ENCODE peak calls at places on chromosome 3, in ten cellular contexts. O is cardiac fibroblast, J is NT2/D1, I is colonic mucosa, L is small intestine, U is skeletal muscle cell, T is psoas muscle, C is IMR-90, D is Peyer's patch, Q is keratinocyte. N is an unnamed sample.

GRCh38 chr3:193872265-193872753 is 263.6 kb upstream of the HES1 start:
- DNase-seq in L (peak), C (peak), J (no peak), I (peak), D (peak), Q (peak), T (no peak), O (peak), U (peak), N (peak)

GRCh38 chr3:100634493-100635272 is 25.3 kb downstream of the ADGRG7 start:
- DNase-seq in J (no peak), I (peak), Q (no peak), D (peak), L (peak), C (peak), O (peak), T (no peak), U (no peak), N (no peak)

GRCh38 chr3:13896473-13897154 is 16.7 kb upstream of the WNT7A start:
- DNase-seq in C (peak), I (peak), L (peak), O (peak), J (peak), Q (no peak), D (peak), U (peak), T (no peak), N (peak)

GRCh38 chr3:12974819-12975218 is 98.4 kb downstream of the IQSEC1 start:
- DNase-seq in J (no peak), I (no peak), L (no peak), Q (no peak), C (no peak), T (peak), U (no peak), O (no peak), D (no peak), N (no peak)

GRCh38 chr3:127831723-127832172 is 9.4 kb upstream of the MGLL start:
- DNase-seq in U (no peak), L (peak), T (peak), O (peak), J (peak), Q (no peak), C (peak), D (peak), I (peak), N (no peak)

GRCh38 chr3:111712294-111713180 is 117.4 kb upstream of the ZBED2 start:
- DNase-seq in D (no peak), J (no peak), C (no peak), O (no peak), U (no peak), Q (peak), T (no peak), L (peak), I (no peak), N (no peak)

GRCh38 chr3:34683851-34684250 is 885.4 kb downstream of the PDCD6IP start:
- DNase-seq in Q (no peak), C (peak), T (peak), J (peak), D (peak), I (peak), O (peak), L (peak), U (no peak), N (peak)

GRCh38 chr3:112027839-112028238 is 6.7 kb upstream of the TMPRSS7 start:
- DNase-seq in T (no peak), I (no peak), C (no peak), L (no peak), Q (no peak), O (no peak), D (no peak), J (no peak), U (no peak), N (no peak)

GRCh38 chr3:140363801-140364200 is 314.1 kb upstream of the TRIM42 start:
- DNase-seq in J (no peak), D (no peak), Q (no peak), I (no peak), L (no peak), T (no peak), O (no peak), C (no peak), U (no peak), N (no peak)

GRCh38 chr3:127265581-127265981 is 22.3 kb downstream of the PRR20G start:
- DNase-seq in L (no peak), U (no peak), O (no peak), J (no peak), D (no peak), Q (no peak), T (no peak), I (no peak), C (no peak), N (no peak)

GRCh38 chr3:63639821-63640220 is 12.7 kb upstream of the SNTN start:
- DNase-seq in T (no peak), O (no peak), U (no peak), Q (no peak), J (no peak), I (no peak), C (no peak), D (no peak), L (no peak), N (no peak)

GRCh38 chr3:118534519-118534918 is 500.1 kb downstream of the IGSF11 start:
- DNase-seq in T (no peak), J (no peak), C (no peak), I (no peak), D (no peak), L (no peak), O (no peak), U (no peak), Q (no peak), N (no peak)

GRCh38 chr3:129034650-129035049 is 25.9 kb upstream of the GP9 start:
- DNase-seq in Q (no peak), J (no peak), U (no peak), I (no peak), O (no peak), L (no peak), D (no peak), T (no peak), C (no peak), N (no peak)

GRCh38 chr3:71447803-71448202 is 135.7 kb downstream of the FOXP1 start:
- DNase-seq in C (peak), T (no peak), L (no peak), Q (peak), I (no peak), U (no peak), O (no peak), D (no peak), J (no peak), N (no peak)

GRCh38 chr3:71450985-71451560 is 132.5 kb downstream of the FOXP1 start:
- DNase-seq in O (no peak), D (no peak), Q (no peak), C (peak), I (no peak), T (no peak), J (no peak), U (peak), L (peak), N (no peak)

GRCh38 chr3:71451812-71452211 is 131.7 kb downstream of the FOXP1 start:
- DNase-seq in I (no peak), L (no peak), T (no peak), D (no peak), U (no peak), C (no peak), Q (no peak), J (no peak), O (no peak), N (no peak)

GRCh38 chr3:71447197-71447596 is 136.3 kb downstream of the FOXP1 start:
- DNase-seq in Q (peak), L (no peak), T (peak), J (no peak), C (no peak), D (no peak), U (no peak), O (no peak), I (no peak), N (no peak)

GRCh38 chr3:71450162-71450561 is 133.4 kb downstream of the FOXP1 start:
- DNase-seq in T (no peak), U (no peak), J (no peak), L (peak), I (peak), O (no peak), D (peak), C (no peak), Q (no peak), N (no peak)
- H3K4me3 ChIP-seq in T (no peak), U (no peak), J (no peak), L (no peak), I (no peak), O (no peak), D (no peak), C (no peak), Q (no peak), N (no peak)

GRCh38 chr3:187291512-187292132 is at the start of gene MASP1:
- DNase-seq in D (no peak), Q (no peak), U (no peak), J (peak), I (no peak), L (no peak), O (peak), T (peak), C (peak), N (peak)

GRCh38 chr3:187291001-187291511 is 481 bp downstream of the MASP1 start:
- DNase-seq in D (no peak), J (no peak), U (no peak), Q (no peak), L (no peak), T (peak), O (peak), C (peak), I (no peak), N (peak)

GRCh38 chr3:187293514-187293870 is 2.0 kb upstream of the MASP1 start:
- DNase-seq in D (no peak), O (no peak), J (no peak), I (no peak), L (no peak), Q (no peak), C (no peak), T (no peak), U (no peak), N (peak)

GRCh38 chr3:187292631-187293513 is 1.3 kb upstream of the MASP1 start:
- DNase-seq in D (no peak), L (no peak), J (no peak), Q (no peak), T (no peak), U (no peak), C (peak), I (no peak), O (peak), N (peak)

GRCh38 chr3:187292186-187292585 is 649 bp upstream of the MASP1 start:
- DNase-seq in C (no peak), Q (no peak), D (no peak), U (no peak), O (no peak), J (no peak), L (no peak), I (no peak), T (peak), N (no peak)
- H3K4me3 ChIP-seq in C (peak), Q (no peak), D (no peak), U (no peak), O (no peak), J (no peak), L (no peak), I (no peak), T (no peak), N (peak)

DNA sequence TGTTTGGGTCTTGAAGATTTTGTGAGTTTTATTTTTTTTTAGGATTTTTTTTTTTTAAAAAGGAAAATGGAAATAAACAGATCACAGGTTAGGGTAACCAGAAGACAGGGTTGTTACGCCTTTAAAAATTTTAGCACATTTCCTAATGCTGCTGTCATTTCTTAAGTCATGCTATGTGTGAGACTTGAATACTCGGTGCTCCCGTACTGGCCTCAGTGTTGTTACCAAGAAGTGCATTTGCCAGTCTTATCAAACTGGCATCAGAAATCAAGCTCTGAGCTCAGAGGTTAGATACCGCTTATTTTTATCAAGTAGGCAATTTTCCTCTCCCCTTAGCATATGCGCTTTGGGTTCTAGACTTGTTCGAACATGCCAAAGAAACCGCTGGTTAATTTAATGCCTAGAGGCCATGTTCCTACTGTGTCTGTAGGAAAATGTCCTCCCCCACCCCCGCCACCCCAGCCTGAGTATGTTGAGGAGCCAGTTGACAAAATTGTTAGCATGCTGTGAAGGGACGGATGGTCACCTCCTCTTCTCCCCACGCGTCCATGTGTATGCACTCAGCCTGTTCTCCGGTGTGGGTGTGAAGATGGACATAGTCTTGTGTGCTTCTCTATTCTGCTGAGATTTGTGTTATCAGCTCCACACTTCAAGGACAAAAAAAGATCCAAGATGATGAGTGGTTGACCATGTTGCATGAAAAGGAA is 88.9 kb downstream of the ITPR1 start:
- DNase-seq in D (no peak), I (no peak), L (no peak), U (no peak), C (no peak), J (no peak), O (no peak), Q (peak), T (no peak), N (no peak)
- H3K4me3 ChIP-seq in D (no peak), I (no peak), L (no peak), U (no peak), C (no peak), J (no peak), O (no peak), Q (peak), T (no peak), N (no peak)

GRCh38 chr3:42092006-42092405 is 849 bp downstream of the TRAK1 start:
- DNase-seq in U (no peak), O (no peak), J (no peak), Q (no peak), D (no peak), I (no peak), L (no peak), T (no peak), C (no peak), N (no peak)
- H3K4me3 ChIP-seq in U (no peak), O (no peak), J (no peak), Q (peak), D (no peak), I (no peak), L (no peak), T (peak), C (no peak), N (no peak)

N was measured in foreskin fibroblast.